ENCODE peak calls at places on chromosomes 12 and 14, in five cellular contexts. M is hypothalamus; X is kidney glomerular epithelial cell; U is activated CD4-positive, alpha-beta T cell treated with anti-CD3 and anti-CD28 coated beads for 1 hour; A is NCI-H1048. C is an unnamed sample.

GRCh38 chr14:53814371-53814770 is 142.3 kb downstream of the BMP4 start:
- DNase-seq in M (no peak), X (no peak), U (no peak), A (no peak), C (no peak)

GRCh38 chr14:58082011-58082410 is 70.0 kb downstream of the ARMH4 start:
- DNase-seq in M (no peak), X (peak; percentile 44), U (no peak), A (no peak), C (no peak)

GRCh38 chr12:121295746-121296617 is 527 bp downstream of the CAMKK2 start:
- DNase-seq in M (peak; percentile 20), X (no peak), U (no peak), A (no peak), C (peak; percentile 46)

GRCh38 chr12:47903927-47904646 is 707 bp downstream of the VDR start:
- DNase-seq in M (no peak), X (peak; percentile 55), U (peak; percentile 46), A (no peak), C (no peak)

GRCh38 chr12:25386823-25387134 is 136.1 kb upstream of the KRAS start:
- DNase-seq in M (no peak), X (no peak), U (no peak), A (no peak), C (no peak)

GRCh38 chr12:24285413-24285812 is 335.9 kb upstream of the SOX5 start:
- DNase-seq in M (no peak), X (no peak), U (no peak), A (no peak), C (no peak)

GRCh38 chr14:44979273-44979672 is 17.3 kb downstream of the TOGARAM1 start:
- DNase-seq in M (no peak), X (no peak), U (no peak), A (no peak), C (no peak)

GRCh38 chr12:89064151-89064550 is 288.1 kb downstream of the DUSP6 start:
- DNase-seq in M (no peak), X (no peak), U (no peak), A (no peak), C (no peak)

GRCh38 chr14:72177246-72177645 is 245.0 kb downstream of the RGS6 start:
- DNase-seq in M (no peak), X (no peak), U (no peak), A (no peak), C (no peak)

GRCh38 chr14:100466111-100466856 is 120.9 kb downstream of the BEGAIN start:
- DNase-seq in M (no peak), X (no peak), U (no peak), A (no peak), C (no peak)

GRCh38 chr14:50082308-50082742 is 34.0 kb downstream of the VCPKMT start:
- DNase-seq in M (no peak), X (no peak), U (no peak), A (no peak), C (no peak)

GRCh38 chr12:80269953-80270552 is 170.7 kb downstream of the OTOGL start:
- DNase-seq in M (no peak), X (peak; percentile 39), U (no peak), A (peak; percentile 8), C (no peak)

GRCh38 chr12:123384318-123384993 is 524 bp downstream of the KMT5A start:
- DNase-seq in M (no peak), X (peak; percentile 40), U (no peak), A (no peak), C (peak; percentile 53)

GRCh38 chr14:99524804-99525698 is 43.8 kb downstream of the CCNK start:
- DNase-seq in M (no peak), X (peak; percentile 7), U (no peak), A (no peak), C (no peak)

GRCh38 chr12:19757317-19757877 is 318.1 kb downstream of the AEBP2 start:
- DNase-seq in M (no peak), X (peak; percentile 40), U (no peak), A (no peak), C (no peak)

GRCh38 chr14:104499784-104500496 is 79.6 kb upstream of the C14orf180 start:
- DNase-seq in M (no peak), X (no peak), U (no peak), A (no peak), C (peak; percentile 29)

GRCh38 chr12:18837025-18837424 is 99.1 kb downstream of the CAPZA3 start:
- DNase-seq in M (no peak), X (no peak), U (no peak), A (no peak), C (no peak)

GRCh38 chr14:83120187-83120586 is 1586.5 kb upstream of the SEL1L start:
- DNase-seq in M (no peak), X (no peak), U (no peak), A (no peak), C (no peak)

GRCh38 chr14:21978184-21978998 is 304.8 kb upstream of the OR4E1 start:
- DNase-seq in M (no peak), X (peak; percentile 9), U (no peak), A (peak; percentile 42), C (no peak)

GRCh38 chr14:68397827-68398226 is 395.0 kb downstream of the ZFP36L1 start:
- DNase-seq in M (no peak), X (no peak), U (no peak), A (no peak), C (no peak)

GRCh38 chr14:104724981-104725771 is 1.1 kb downstream of the ADSS1 start:
- DNase-seq in M (peak; percentile 41), X (peak; percentile 5), U (no peak), A (no peak), C (no peak)

GRCh38 chr12:106274575-106275081 is 26.8 kb upstream of the CKAP4 start:
- DNase-seq in M (no peak), X (peak; percentile 16), U (no peak), A (no peak), C (no peak)

GRCh38 chr14:50061664-50062437 is 54.5 kb downstream of the VCPKMT start:
- DNase-seq in M (no peak), X (peak; percentile 73), U (peak; percentile 48), A (no peak), C (no peak)

GRCh38 chr12:40723001-40723400 is 30.8 kb downstream of the CNTN1 start:
- DNase-seq in M (no peak), X (no peak), U (no peak), A (no peak), C (no peak)

GRCh38 chr12:83818888-83819287 is 1093.7 kb downstream of the SLC6A15 start:
- DNase-seq in M (no peak), X (no peak), U (no peak), A (no peak), C (no peak)

GRCh38 chr12:39426636-39427245 is 16.2 kb downstream of the KIF21A start:
- DNase-seq in M (no peak), X (no peak), U (no peak), A (no peak), C (no peak)

GRCh38 chr14:54025661-54026060 is 69.0 kb upstream of the BMP4 start:
- DNase-seq in M (no peak), X (peak; percentile 27), U (no peak), A (no peak), C (no peak)

GRCh38 chr12:116050266-116050665 is 227.2 kb downstream of the MED13L start:
- DNase-seq in M (no peak), X (no peak), U (no peak), A (no peak), C (no peak)

GRCh38 chr14:99230271-99231141 is 41.5 kb downstream of the BCL11B start:
- DNase-seq in M (no peak), X (no peak), U (peak; percentile 68), A (no peak), C (no peak)

GRCh38 chr14:68682166-68683103 is 110.4 kb downstream of the ZFP36L1 start:
- DNase-seq in M (no peak), X (peak; percentile 65), U (no peak), A (no peak), C (no peak)

C was measured in mesothelial cell of epicardium.